ENCODE peak calls at places on chromosomes 11 and 22, in four cellular contexts. N is mesendoderm, B is neuronal stem cell, I is IMR-90. D is an unnamed sample.

GRCh38 chr11:1517117-1518005 is 30.8 kb upstream of the MOB2 start:
- DNase-seq in B (no peak), N (no peak), I (no peak), D (no peak)

GRCh38 chr11:128715691-128716153 is 21.9 kb downstream of the FLI1 start:
- DNase-seq in I (peak), B (no peak), N (peak), D (no peak)

GRCh38 chr11:63614136-63614664 is at the start of gene PLAAT3:
- DNase-seq in B (peak), I (no peak), N (peak), D (peak)

GRCh38 chr22:45197606-45198462 is 34.1 kb downstream of the NUP50 start:
- DNase-seq in I (no peak), B (no peak), N (no peak), D (no peak)

GRCh38 chr22:48531721-48532435 is 1295.8 kb downstream of the BRD1 start:
- DNase-seq in I (no peak), B (no peak), N (no peak), D (no peak)

GRCh38 chr22:44574057-44574456 is 76.0 kb upstream of the RTL6 start:
- DNase-seq in I (peak), B (no peak), N (no peak), D (no peak)

GRCh38 chr11:46485852-46486443 is 94.4 kb upstream of the CHRM4 start:
- DNase-seq in I (no peak), B (no peak), N (no peak), D (no peak)

GRCh38 chr11:118841469-118842222 is 42.0 kb upstream of the CXCR5 start:
- DNase-seq in I (no peak), B (no peak), N (no peak), D (no peak)

GRCh38 chr11:72829178-72829577 is 15.0 kb downstream of the ATG16L2 start:
- DNase-seq in B (no peak), I (no peak), N (no peak), D (no peak)

GRCh38 chr22:39714321-39714720 is 143.8 kb downstream of the CACNA1I start:
- DNase-seq in N (no peak), B (no peak), I (no peak), D (no peak)

GRCh38 chr11:107545101-107545514 is 20.4 kb downstream of the ALKBH8 start:
- DNase-seq in I (peak), B (no peak), N (no peak), D (no peak)

GRCh38 chr22:27990879-27991278 is 71.8 kb upstream of the PITPNB start:
- DNase-seq in B (peak), N (peak), I (peak), D (peak)
- H2BK120ac ChIP-seq in B (no peak), N (no peak), I (peak), D (no peak)

GRCh38 chr22:24977370-24978230 is 25.1 kb downstream of the KIAA1671 start:
- DNase-seq in B (no peak), N (peak), I (no peak), D (no peak)

GRCh38 chr22:24973867-24974266 is 21.4 kb downstream of the KIAA1671 start:
- DNase-seq in I (no peak), B (no peak), N (no peak), D (no peak)

GRCh38 chr22:24976442-24977218 is 24.1 kb downstream of the KIAA1671 start:
- DNase-seq in N (no peak), I (no peak), B (no peak), D (no peak)

GRCh38 chr22:24975125-24975640 is 22.7 kb downstream of the KIAA1671 start:
- DNase-seq in N (no peak), I (no peak), B (no peak), D (no peak)

GRCh38 chr22:24975813-24976341 is 23.4 kb downstream of the KIAA1671 start:
- DNase-seq in I (no peak), B (no peak), N (no peak), D (no peak)
- H2BK5ac ChIP-seq in I (no peak), B (no peak), N (no peak), D (no peak)

DNA sequence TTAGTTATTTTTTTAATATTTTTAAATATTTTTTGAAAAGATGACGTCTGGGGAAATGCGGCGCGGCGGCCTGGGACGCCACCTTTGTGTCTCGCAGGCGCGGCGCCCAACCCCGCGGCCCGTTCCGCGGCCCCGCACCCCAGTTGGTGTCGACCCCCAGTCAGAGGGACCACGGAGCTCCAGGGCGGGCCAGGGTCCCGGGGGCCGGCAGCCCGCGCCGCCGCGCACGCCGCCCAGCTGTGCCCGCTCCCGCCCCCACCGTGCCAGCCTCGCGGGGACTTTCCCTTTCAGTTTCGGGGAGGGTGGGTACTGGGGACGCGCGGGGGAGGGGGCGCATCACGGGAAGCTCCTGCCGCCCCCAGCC is 1.6 kb downstream of the CCND1 start:
- DNase-seq in N (no peak), I (no peak), B (no peak), D (peak)
- H2BK120ac ChIP-seq in N (no peak), I (no peak), B (no peak), D (no peak)

GRCh38 chr22:32219030-32219429 is 14.2 kb upstream of the RFPL2 start:
- DNase-seq in B (no peak), I (no peak), N (no peak), D (no peak)

GRCh38 chr22:32218470-32218869 is 13.6 kb upstream of the RFPL2 start:
- DNase-seq in B (no peak), N (peak), I (no peak), D (no peak)

GRCh38 chr22:32217465-32217864 is 12.6 kb upstream of the RFPL2 start:
- DNase-seq in N (no peak), B (no peak), I (no peak), D (no peak)
- H2BK5ac ChIP-seq in N (no peak), B (no peak), I (no peak), D (no peak)

GRCh38 chr11:47913569-47914244 is 65.6 kb upstream of the NUP160 start:
- DNase-seq in B (no peak), I (no peak), N (peak), D (no peak)

GRCh38 chr11:47916361-47916841 is 64.0 kb upstream of the PTPRJ start:
- DNase-seq in B (no peak), N (peak), I (no peak), D (no peak)

GRCh38 chr11:47914743-47915142 is 65.6 kb upstream of the PTPRJ start:
- DNase-seq in N (no peak), I (no peak), B (no peak), D (no peak)

GRCh38 chr11:47917643-47918369 is 62.6 kb upstream of the PTPRJ start:
- DNase-seq in B (no peak), I (peak), N (peak), D (peak)

GRCh38 chr11:47915407-47916137 is 64.8 kb upstream of the PTPRJ start:
- DNase-seq in I (no peak), N (no peak), B (no peak), D (no peak)
- H2BK120ac ChIP-seq in I (peak), N (no peak), B (no peak), D (no peak)

GRCh38 chr11:61911701-61912529 is 5.5 kb downstream of the RAB3IL1 start:
- DNase-seq in N (no peak), B (no peak), I (no peak), D (no peak)
- H2BK5ac ChIP-seq in N (no peak), B (no peak), I (no peak), D (no peak)

D was measured in H9.